ENCODE peak calls at places on chromosomes 5 and 9, in four cellular contexts. L, R, F and Q are unnamed samples.
A peak's percentile ranks its signal among the peaks of the same experiment; 100 is the strongest.

GRCh38 chr5:670396-671270 is 22.5 kb downstream of the TPPP start:
- ATAC-seq in L (no peak), R (no peak), F (no peak), Q (no peak)

GRCh38 chr9:95954940-95955339 is 79.4 kb downstream of the ERCC6L2 start:
- ATAC-seq in L (no peak), R (peak; percentile 45), F (no peak), Q (no peak)

GRCh38 chr9:105054488-105054887 is 126.5 kb upstream of the ABCA1 start:
- ATAC-seq in L (peak; percentile 47), R (no peak), F (no peak), Q (no peak)

GRCh38 chr5:42927730-42928129 is 112.4 kb downstream of the ANXA2R start:
- ATAC-seq in L (no peak), R (peak; percentile 99), F (no peak), Q (peak; percentile 63)

GRCh38 chr9:136231478-136232297 is 13.9 kb downstream of the QSOX2 start:
- ATAC-seq in L (no peak), R (no peak), F (no peak), Q (no peak)

GRCh38 chr5:153480401-153480800 is 10.1 kb upstream of the GRIA1 start:
- ATAC-seq in L (peak; percentile 50), R (peak; percentile 84), F (no peak), Q (peak; percentile 31)

GRCh38 chr9:114633452-114634089 is 22.5 kb downstream of the TMEM268 start:
- ATAC-seq in L (no peak), R (no peak), F (peak; percentile 20), Q (no peak)

GRCh38 chr9:131720330-131720729 is 19.5 kb downstream of the RAPGEF1 start:
- ATAC-seq in L (no peak), R (peak; percentile 78), F (no peak), Q (peak; percentile 49)